ENCODE peak calls at places on chromosomes 6 and 20, in ten cellular contexts. N is LHCN-M2; C is transverse colon; U is stimulated activated naive CD4-positive, alpha-beta T cell; G is NCI-H510A treated with DMSO at 0.1 percent for 48 hours; A is substantia nigra; S is globus pallidus; Z is GM18507; L is fibroblast of villous mesenchyme; M is activated B cell treated with CpG ODN at 0.5 μM for 24 hours. J is an unnamed sample.

GRCh38 chr6:33185190-33185589 is 7.1 kb downstream of the COL11A2 start:
- DNase-seq in N (no peak), C (no peak), U (no peak), G (no peak), A (no peak), S (no peak), Z (no peak), L (no peak), M (no peak), J (no peak)

GRCh38 chr6:78611886-78612480 is 255.4 kb upstream of the IRAK1BP1 start:
- DNase-seq in N (peak), C (no peak), U (no peak), G (peak), A (no peak), S (no peak), Z (no peak), L (peak), M (no peak), J (no peak)

GRCh38 chr20:36273414-36274247 is 32.5 kb upstream of the DLGAP4 start:
- DNase-seq in N (peak), C (no peak), U (no peak), G (no peak), A (no peak), S (no peak), Z (peak), L (peak), M (no peak), J (no peak)

GRCh38 chr20:7667194-7667593 is 273.1 kb downstream of the HAO1 start:
- DNase-seq in N (no peak), C (no peak), U (no peak), G (no peak), A (no peak), S (no peak), Z (no peak), L (no peak), M (no peak), J (no peak)

GRCh38 chr6:131125431-131125830 is 9.8 kb upstream of the AKAP7 start:
- DNase-seq in N (no peak), C (no peak), U (no peak), G (no peak), A (no peak), S (no peak), Z (no peak), L (no peak), M (no peak), J (no peak)

GRCh38 chr20:41140226-41141133 is 3.1 kb downstream of the PLCG1 start:
- DNase-seq in N (no peak), C (peak), U (no peak), G (no peak), A (no peak), S (no peak), Z (no peak), L (no peak), M (no peak), J (no peak)

GRCh38 chr20:58466729-58467571 is 48.2 kb downstream of the APCDD1L start:
- DNase-seq in N (no peak), C (no peak), U (no peak), G (no peak), A (no peak), S (no peak), Z (no peak), L (no peak), M (no peak), J (no peak)

GRCh38 chr20:57594092-57594911 is 25.9 kb downstream of the ZBP1 start:
- DNase-seq in N (peak), C (peak), U (peak), G (peak), A (peak), S (peak), Z (peak), L (peak), M (peak), J (no peak)

GRCh38 chr6:22025468-22026159 is 271.2 kb downstream of the PRL start:
- DNase-seq in N (peak), C (no peak), U (no peak), G (no peak), A (no peak), S (peak), Z (no peak), L (peak), M (no peak), J (no peak)

GRCh38 chr6:44010411-44011349 is 116.6 kb downstream of the MRPL14 start:
- DNase-seq in N (peak), C (no peak), U (no peak), G (no peak), A (no peak), S (no peak), Z (no peak), L (peak), M (no peak), J (no peak)

GRCh38 chr6:39892490-39893129 is 41.7 kb downstream of the MOCS1 start:
- DNase-seq in N (peak), C (peak), U (no peak), G (peak), A (peak), S (peak), Z (peak), L (peak), M (no peak), J (no peak)

GRCh38 chr20:56628873-56629463 is at the start of gene TFAP2C:
- DNase-seq in N (no peak), C (peak), U (no peak), G (no peak), A (no peak), S (no peak), Z (no peak), L (peak), M (no peak), J (no peak)

GRCh38 chr20:34713194-34713943 is 9.2 kb downstream of the TP53INP2 start:
- DNase-seq in N (peak), C (no peak), U (no peak), G (no peak), A (no peak), S (no peak), Z (no peak), L (peak), M (no peak), J (no peak)